ENCODE peak calls at places on chromosomes 7 and 10, in four cellular contexts. One of them, this sample, is unnamed.

GRCh38 chr7:115034515-115034914 is 112.6 kb downstream of the MDFIC start:
- DNase-seq in mucosa of descending colon: no peak
- DNase-seq in HuH-7.5: no peak
- DNase-seq in AML-193: no peak
- DNase-seq in this sample: no peak

GRCh38 chr7:53238021-53238605 is 202.7 kb downstream of the POM121L12 start:
- DNase-seq in HuH-7.5: no peak
- DNase-seq in mucosa of descending colon: no peak
- DNase-seq in AML-193: no peak
- DNase-seq in this sample: no peak

GRCh38 chr10:105258036-105258673 is 617.1 kb downstream of the SORCS3 start:
- DNase-seq in HuH-7.5: no peak
- DNase-seq in mucosa of descending colon: no peak
- DNase-seq in AML-193: no peak
- DNase-seq in this sample: no peak

GRCh38 chr7:725223-726005 is 1.1 kb upstream of the DNAAF5 start:
- DNase-seq in mucosa of descending colon: no peak
- DNase-seq in AML-193: no peak
- DNase-seq in HuH-7.5: no peak
- DNase-seq in this sample: no peak

GRCh38 chr7:158743219-158743618 is 38.6 kb upstream of the NCAPG2 start:
- DNase-seq in HuH-7.5: no peak
- DNase-seq in AML-193: no peak
- DNase-seq in mucosa of descending colon: no peak
- DNase-seq in this sample: no peak

GRCh38 chr10:102233997-102234396 is 7.3 kb downstream of the PITX3 start:
- DNase-seq in mucosa of descending colon: no peak
- DNase-seq in AML-193: no peak
- DNase-seq in HuH-7.5: no peak
- DNase-seq in this sample: no peak

GRCh38 chr7:130084037-130084875 is 13.9 kb downstream of the KLHDC10 start:
- DNase-seq in HuH-7.5: no peak
- DNase-seq in AML-193: peak
- DNase-seq in mucosa of descending colon: no peak
- DNase-seq in this sample: no peak

GRCh38 chr7:43467406-43467805 is 115.5 kb upstream of the STK17A start:
- DNase-seq in HuH-7.5: no peak
- DNase-seq in AML-193: no peak
- DNase-seq in mucosa of descending colon: no peak
- DNase-seq in this sample: no peak

GRCh38 chr7:29328811-29329210 is 134.2 kb downstream of the CHN2 start:
- DNase-seq in mucosa of descending colon: no peak
- DNase-seq in HuH-7.5: no peak
- DNase-seq in AML-193: peak
- DNase-seq in this sample: no peak

GRCh38 chr10:103667390-103667789 is 173.9 kb downstream of the NEURL1 start:
- DNase-seq in AML-193: no peak
- DNase-seq in mucosa of descending colon: no peak
- DNase-seq in HuH-7.5: no peak
- DNase-seq in this sample: no peak

GRCh38 chr7:157555308-157555707 is 218.5 kb downstream of the DNAJB6 start:
- DNase-seq in mucosa of descending colon: no peak
- DNase-seq in HuH-7.5: no peak
- DNase-seq in AML-193: no peak
- DNase-seq in this sample: no peak

GRCh38 chr7:22811746-22812280 is 10.8 kb downstream of the TOMM7 start:
- DNase-seq in mucosa of descending colon: no peak
- DNase-seq in HuH-7.5: no peak
- DNase-seq in AML-193: no peak
- DNase-seq in this sample: no peak

GRCh38 chr7:158316466-158317031 is 271.1 kb downstream of the PTPRN2 start:
- DNase-seq in AML-193: no peak
- DNase-seq in HuH-7.5: no peak
- DNase-seq in mucosa of descending colon: no peak
- DNase-seq in this sample: no peak

GRCh38 chr10:43045631-43046287 is 31.1 kb upstream of the RET start:
- DNase-seq in mucosa of descending colon: no peak
- DNase-seq in HuH-7.5: no peak
- DNase-seq in AML-193: no peak
- DNase-seq in this sample: no peak

GRCh38 chr7:129612112-129613015 is 844 bp downstream of the NRF1 start:
- DNase-seq in mucosa of descending colon: peak
- DNase-seq in HuH-7.5: no peak
- DNase-seq in AML-193: peak
- DNase-seq in this sample: no peak

GRCh38 chr7:135685306-135686084 is 23.2 kb downstream of the STMP1 start:
- DNase-seq in AML-193: no peak
- DNase-seq in mucosa of descending colon: no peak
- DNase-seq in HuH-7.5: no peak
- DNase-seq in this sample: no peak

GRCh38 chr10:129552119-129552518 is 85.1 kb downstream of the MGMT start:
- DNase-seq in HuH-7.5: no peak
- DNase-seq in AML-193: no peak
- DNase-seq in mucosa of descending colon: no peak
- DNase-seq in this sample: no peak

GRCh38 chr10:15201589-15202300 is 33.3 kb upstream of the NMT2 start:
- DNase-seq in HuH-7.5: no peak
- DNase-seq in AML-193: no peak
- DNase-seq in mucosa of descending colon: no peak
- DNase-seq in this sample: no peak

GRCh38 chr10:79403441-79404230 is 41.8 kb downstream of the ZCCHC24 start:
- DNase-seq in mucosa of descending colon: peak
- DNase-seq in AML-193: no peak
- DNase-seq in HuH-7.5: no peak
- DNase-seq in this sample: no peak

GRCh38 chr10:104323721-104324686 is 14.3 kb downstream of the ITPRIP start:
- DNase-seq in mucosa of descending colon: no peak
- DNase-seq in HuH-7.5: no peak
- DNase-seq in AML-193: peak
- DNase-seq in this sample: peak

GRCh38 chr10:1142596-1142995 is 86.4 kb downstream of the WDR37 start:
- DNase-seq in HuH-7.5: no peak
- DNase-seq in AML-193: no peak
- DNase-seq in mucosa of descending colon: no peak
- DNase-seq in this sample: no peak

GRCh38 chr10:42850931-42851330 is 68.3 kb downstream of the BMS1 start:
- DNase-seq in HuH-7.5: no peak
- DNase-seq in mucosa of descending colon: no peak
- DNase-seq in AML-193: no peak
- DNase-seq in this sample: no peak

GRCh38 chr7:121103579-121103978 is 115.1 kb downstream of the CPED1 start:
- DNase-seq in mucosa of descending colon: no peak
- DNase-seq in AML-193: no peak
- DNase-seq in HuH-7.5: no peak
- DNase-seq in this sample: no peak